ENCODE peak calls at places on chromosomes 11 and 22, in ten cellular contexts. One of them, this sample, is unnamed.

GRCh38 chr11:38751421-38751820 is 2153.4 kb upstream of the RAG2 start:
- DNase-seq in psoas muscle: no peak
- DNase-seq in neural progenitor cell: no peak
- DNase-seq in H1: no peak
- DNase-seq in upper lobe of right lung: no peak
- DNase-seq in thyroid gland: no peak
- DNase-seq in fibroblast of lung: no peak
- DNase-seq in caudate nucleus: no peak
- DNase-seq in cardiac muscle cell: no peak
- DNase-seq in RWPE1: no peak
- DNase-seq in this sample: no peak

GRCh38 chr11:35085766-35086165 is 53.2 kb upstream of the CD44 start:
- DNase-seq in psoas muscle: no peak
- DNase-seq in neural progenitor cell: no peak
- DNase-seq in H1: no peak
- DNase-seq in upper lobe of right lung: no peak
- DNase-seq in thyroid gland: no peak
- DNase-seq in fibroblast of lung: no peak
- DNase-seq in caudate nucleus: no peak
- DNase-seq in cardiac muscle cell: peak
- DNase-seq in RWPE1: no peak
- DNase-seq in this sample: no peak

GRCh38 chr11:20964985-20965384 is 295.6 kb downstream of the NELL1 start:
- DNase-seq in psoas muscle: no peak
- DNase-seq in neural progenitor cell: no peak
- DNase-seq in H1: no peak
- DNase-seq in upper lobe of right lung: no peak
- DNase-seq in thyroid gland: no peak
- DNase-seq in fibroblast of lung: peak
- DNase-seq in caudate nucleus: no peak
- DNase-seq in cardiac muscle cell: no peak
- DNase-seq in RWPE1: no peak
- DNase-seq in this sample: no peak

GRCh38 chr11:111417766-111418435 is 38.8 kb upstream of the POU2AF1 start:
- DNase-seq in psoas muscle: peak
- DNase-seq in neural progenitor cell: no peak
- DNase-seq in H1: no peak
- DNase-seq in upper lobe of right lung: no peak
- DNase-seq in thyroid gland: peak
- DNase-seq in fibroblast of lung: peak
- DNase-seq in caudate nucleus: no peak
- DNase-seq in cardiac muscle cell: peak
- DNase-seq in RWPE1: no peak
- DNase-seq in this sample: no peak

GRCh38 chr11:83181815-83182214 is 11.7 kb upstream of the ANKRD42 start:
- DNase-seq in psoas muscle: no peak
- DNase-seq in neural progenitor cell: no peak
- DNase-seq in H1: no peak
- DNase-seq in upper lobe of right lung: no peak
- DNase-seq in thyroid gland: peak
- DNase-seq in fibroblast of lung: no peak
- DNase-seq in caudate nucleus: no peak
- DNase-seq in cardiac muscle cell: no peak
- DNase-seq in RWPE1: no peak
- DNase-seq in this sample: no peak

GRCh38 chr11:1569251-1569780 is 2.8 kb downstream of the DUSP8 start:
- DNase-seq in psoas muscle: no peak
- DNase-seq in neural progenitor cell: no peak
- DNase-seq in H1: no peak
- DNase-seq in upper lobe of right lung: peak
- DNase-seq in thyroid gland: no peak
- DNase-seq in fibroblast of lung: no peak
- DNase-seq in caudate nucleus: no peak
- DNase-seq in cardiac muscle cell: no peak
- DNase-seq in RWPE1: no peak
- DNase-seq in this sample: no peak

GRCh38 chr11:70536051-70536877 is 137.9 kb downstream of the CTTN start:
- DNase-seq in psoas muscle: no peak
- DNase-seq in neural progenitor cell: no peak
- DNase-seq in H1: no peak
- DNase-seq in upper lobe of right lung: peak
- DNase-seq in thyroid gland: no peak
- DNase-seq in fibroblast of lung: no peak
- DNase-seq in caudate nucleus: no peak
- DNase-seq in cardiac muscle cell: no peak
- DNase-seq in RWPE1: no peak
- DNase-seq in this sample: no peak

GRCh38 chr11:69385466-69385820 is 91.5 kb downstream of the MYEOV start:
- DNase-seq in psoas muscle: no peak
- DNase-seq in neural progenitor cell: no peak
- DNase-seq in H1: no peak
- DNase-seq in upper lobe of right lung: no peak
- DNase-seq in thyroid gland: no peak
- DNase-seq in fibroblast of lung: no peak
- DNase-seq in caudate nucleus: no peak
- DNase-seq in cardiac muscle cell: no peak
- DNase-seq in RWPE1: no peak
- DNase-seq in this sample: peak

GRCh38 chr11:119622454-119623143 is 106.4 kb downstream of the NECTIN1 start:
- DNase-seq in psoas muscle: no peak
- DNase-seq in neural progenitor cell: peak
- DNase-seq in H1: no peak
- DNase-seq in upper lobe of right lung: no peak
- DNase-seq in thyroid gland: no peak
- DNase-seq in fibroblast of lung: no peak
- DNase-seq in caudate nucleus: no peak
- DNase-seq in cardiac muscle cell: no peak
- DNase-seq in RWPE1: no peak
- DNase-seq in this sample: no peak

GRCh38 chr22:19178065-19178658 is 374 bp downstream of the SLC25A1 start:
- DNase-seq in psoas muscle: no peak
- DNase-seq in neural progenitor cell: peak
- DNase-seq in H1: peak
- DNase-seq in upper lobe of right lung: peak
- DNase-seq in thyroid gland: peak
- DNase-seq in fibroblast of lung: peak
- DNase-seq in caudate nucleus: no peak
- DNase-seq in cardiac muscle cell: no peak
- DNase-seq in RWPE1: peak
- DNase-seq in this sample: peak

GRCh38 chr11:41289408-41289807 is 170.0 kb downstream of the LRRC4C start:
- DNase-seq in psoas muscle: no peak
- DNase-seq in neural progenitor cell: peak
- DNase-seq in H1: no peak
- DNase-seq in upper lobe of right lung: no peak
- DNase-seq in thyroid gland: no peak
- DNase-seq in fibroblast of lung: no peak
- DNase-seq in caudate nucleus: no peak
- DNase-seq in cardiac muscle cell: no peak
- DNase-seq in RWPE1: no peak
- DNase-seq in this sample: no peak

GRCh38 chr11:8717876-8718753 is 35.5 kb downstream of the RPL27A start:
- DNase-seq in psoas muscle: peak
- DNase-seq in neural progenitor cell: no peak
- DNase-seq in H1: no peak
- DNase-seq in upper lobe of right lung: no peak
- DNase-seq in thyroid gland: peak
- DNase-seq in fibroblast of lung: peak
- DNase-seq in caudate nucleus: no peak
- DNase-seq in cardiac muscle cell: peak
- DNase-seq in RWPE1: peak
- DNase-seq in this sample: peak

GRCh38 chr11:8794677-8795103 is 112.1 kb downstream of the RPL27A start:
- DNase-seq in psoas muscle: no peak
- DNase-seq in neural progenitor cell: no peak
- DNase-seq in H1: no peak
- DNase-seq in upper lobe of right lung: no peak
- DNase-seq in thyroid gland: peak
- DNase-seq in fibroblast of lung: no peak
- DNase-seq in caudate nucleus: no peak
- DNase-seq in cardiac muscle cell: no peak
- DNase-seq in RWPE1: no peak
- DNase-seq in this sample: no peak

GRCh38 chr22:39994046-39994565 is 648 bp upstream of the FAM83F start:
- DNase-seq in psoas muscle: no peak
- DNase-seq in neural progenitor cell: no peak
- DNase-seq in H1: no peak
- DNase-seq in upper lobe of right lung: no peak
- DNase-seq in thyroid gland: no peak
- DNase-seq in fibroblast of lung: no peak
- DNase-seq in caudate nucleus: no peak
- DNase-seq in cardiac muscle cell: no peak
- DNase-seq in RWPE1: no peak
- DNase-seq in this sample: no peak

DNA sequence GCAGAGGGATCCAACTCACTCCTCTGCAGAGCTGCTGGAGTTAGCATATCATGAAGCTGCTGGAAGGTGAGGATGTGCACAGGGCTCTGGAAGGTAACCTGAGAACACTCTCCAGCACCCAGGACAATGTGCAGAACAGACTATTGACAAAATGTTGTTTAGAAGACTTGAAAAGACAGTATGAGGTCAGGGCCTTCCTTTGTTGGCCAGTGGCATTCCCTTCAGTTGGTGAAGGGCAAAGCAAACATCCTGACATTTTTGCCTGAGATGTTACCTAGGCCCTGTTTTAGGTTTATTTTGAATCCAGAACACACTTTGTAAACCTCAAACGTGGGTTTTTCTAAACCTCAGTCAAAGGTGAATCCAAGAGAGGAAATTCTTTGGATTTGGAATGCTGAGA is 67.8 kb downstream of the DEPDC5 start:
- DNase-seq in psoas muscle: no peak
- DNase-seq in neural progenitor cell: no peak
- DNase-seq in H1: no peak
- DNase-seq in upper lobe of right lung: no peak
- DNase-seq in thyroid gland: no peak
- DNase-seq in fibroblast of lung: no peak
- DNase-seq in caudate nucleus: no peak
- DNase-seq in cardiac muscle cell: no peak
- DNase-seq in RWPE1: no peak
- DNase-seq in this sample: no peak
- H3K27ac ChIP-seq in psoas muscle: no peak
- H3K27ac ChIP-seq in neural progenitor cell: no peak
- H3K27ac ChIP-seq in H1: no peak
- H3K27ac ChIP-seq in upper lobe of right lung: no peak
- H3K27ac ChIP-seq in thyroid gland: no peak
- H3K27ac ChIP-seq in fibroblast of lung: no peak
- H3K27ac ChIP-seq in caudate nucleus: no peak
- H3K27ac ChIP-seq in cardiac muscle cell: no peak
- H3K27ac ChIP-seq in RWPE1: no peak
- H3K27ac ChIP-seq in this sample: no peak

DNA sequence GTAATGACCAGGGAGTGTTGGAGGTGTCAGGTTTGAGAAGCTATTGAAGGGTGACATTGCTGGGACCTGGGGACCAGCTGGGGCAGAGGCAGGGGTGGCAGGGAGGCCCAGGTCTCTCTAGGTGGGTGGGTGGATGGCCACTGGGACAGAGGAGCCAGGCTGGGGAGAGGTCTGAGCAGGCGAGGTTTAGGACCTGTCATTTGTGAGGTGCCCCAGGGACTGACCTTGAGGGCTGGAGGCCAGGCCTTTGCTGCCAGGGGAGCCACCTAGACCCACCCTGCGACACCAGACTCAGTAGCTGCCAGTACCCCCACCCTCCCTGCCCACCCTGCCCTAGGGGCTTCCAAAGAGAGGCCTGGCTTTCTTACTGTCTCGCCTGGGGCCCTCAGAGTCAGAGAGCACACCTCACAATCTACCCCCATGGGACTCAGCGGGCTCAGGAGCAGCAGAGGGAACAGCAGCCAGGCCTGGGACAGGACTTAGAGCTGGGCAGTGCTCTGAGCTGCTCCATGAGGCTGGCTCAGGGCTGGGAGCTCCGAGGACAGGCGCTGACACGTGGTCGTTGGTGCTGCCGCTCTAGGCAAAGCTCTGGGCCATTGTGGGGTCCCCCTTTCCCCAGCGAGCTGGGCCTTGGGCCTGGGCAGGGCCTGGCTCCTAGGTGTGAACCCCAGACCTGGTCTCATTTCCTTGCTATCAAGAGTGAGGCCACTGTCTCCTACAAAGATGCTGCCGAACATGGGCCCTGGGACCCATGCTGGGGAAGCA is 28.6 kb upstream of the PPARA start:
- DNase-seq in psoas muscle: no peak
- DNase-seq in neural progenitor cell: no peak
- DNase-seq in H1: no peak
- DNase-seq in upper lobe of right lung: no peak
- DNase-seq in thyroid gland: no peak
- DNase-seq in fibroblast of lung: no peak
- DNase-seq in caudate nucleus: no peak
- DNase-seq in cardiac muscle cell: no peak
- DNase-seq in RWPE1: no peak
- DNase-seq in this sample: no peak
- H3K27ac ChIP-seq in psoas muscle: no peak
- H3K27ac ChIP-seq in neural progenitor cell: no peak
- H3K27ac ChIP-seq in H1: no peak
- H3K27ac ChIP-seq in upper lobe of right lung: no peak
- H3K27ac ChIP-seq in thyroid gland: no peak
- H3K27ac ChIP-seq in fibroblast of lung: no peak
- H3K27ac ChIP-seq in caudate nucleus: no peak
- H3K27ac ChIP-seq in cardiac muscle cell: no peak
- H3K27ac ChIP-seq in RWPE1: peak
- H3K27ac ChIP-seq in this sample: no peak

GRCh38 chr22:31625257-31625640 is 36.8 kb downstream of the PISD start:
- DNase-seq in psoas muscle: no peak
- DNase-seq in neural progenitor cell: no peak
- DNase-seq in H1: no peak
- DNase-seq in upper lobe of right lung: no peak
- DNase-seq in thyroid gland: no peak
- DNase-seq in fibroblast of lung: no peak
- DNase-seq in caudate nucleus: no peak
- DNase-seq in cardiac muscle cell: no peak
- DNase-seq in RWPE1: no peak
- DNase-seq in this sample: no peak
- H3K27ac ChIP-seq in psoas muscle: no peak
- H3K27ac ChIP-seq in neural progenitor cell: peak
- H3K27ac ChIP-seq in H1: no peak
- H3K27ac ChIP-seq in upper lobe of right lung: no peak
- H3K27ac ChIP-seq in thyroid gland: no peak
- H3K27ac ChIP-seq in fibroblast of lung: no peak
- H3K27ac ChIP-seq in caudate nucleus: peak
- H3K27ac ChIP-seq in cardiac muscle cell: no peak
- H3K27ac ChIP-seq in RWPE1: peak
- H3K27ac ChIP-seq in this sample: peak

DNA sequence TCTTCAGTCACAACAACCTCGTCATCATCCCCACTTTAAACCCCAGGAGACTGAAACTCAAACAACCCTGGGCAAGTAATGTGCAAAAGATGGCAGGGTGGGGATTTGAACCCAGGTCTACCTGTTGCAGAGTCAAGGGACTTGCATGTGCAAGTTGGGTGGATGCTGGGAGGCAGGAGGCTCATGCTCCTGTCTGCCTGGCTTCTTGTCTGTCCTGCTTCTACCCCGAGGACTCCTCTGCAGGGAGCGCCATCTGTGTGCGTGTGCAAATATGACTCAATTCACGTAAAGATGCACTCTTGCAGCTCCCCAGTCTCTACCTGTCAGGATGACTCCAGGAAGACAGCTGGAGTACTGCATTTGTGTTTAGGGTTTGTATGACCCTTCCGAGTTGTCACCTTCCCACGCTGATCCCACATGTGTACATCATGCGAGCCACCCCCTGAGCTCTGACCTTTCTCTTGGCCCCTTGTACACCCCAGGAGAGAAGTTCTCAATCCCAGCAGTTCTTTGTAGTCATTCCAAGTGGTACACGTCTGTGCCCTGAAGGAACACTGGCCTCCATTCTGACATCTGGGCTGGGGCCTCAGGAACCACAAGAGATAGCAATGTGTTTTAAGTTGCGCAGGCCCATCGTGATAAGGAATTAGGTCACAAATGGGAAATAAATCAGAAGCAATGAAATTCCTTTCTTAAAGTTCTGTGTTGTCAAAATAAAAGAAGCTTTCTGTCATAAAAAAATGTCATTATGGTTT is 95.7 kb downstream of the CWC15 start:
- DNase-seq in psoas muscle: no peak
- DNase-seq in neural progenitor cell: no peak
- DNase-seq in H1: no peak
- DNase-seq in upper lobe of right lung: no peak
- DNase-seq in thyroid gland: no peak
- DNase-seq in fibroblast of lung: peak
- DNase-seq in caudate nucleus: no peak
- DNase-seq in cardiac muscle cell: peak
- DNase-seq in RWPE1: no peak
- DNase-seq in this sample: peak
- H3K27ac ChIP-seq in psoas muscle: peak
- H3K27ac ChIP-seq in neural progenitor cell: no peak
- H3K27ac ChIP-seq in H1: no peak
- H3K27ac ChIP-seq in upper lobe of right lung: no peak
- H3K27ac ChIP-seq in thyroid gland: no peak
- H3K27ac ChIP-seq in fibroblast of lung: peak
- H3K27ac ChIP-seq in caudate nucleus: no peak
- H3K27ac ChIP-seq in cardiac muscle cell: no peak
- H3K27ac ChIP-seq in RWPE1: no peak
- H3K27ac ChIP-seq in this sample: no peak